ENCODE peak calls at places on chromosome 2, in five cellular contexts. G is MM.1S; P is stimulated activated CD4-positive, alpha-beta T cell treated with anti-CD3 and anti-CD28 coated beads, Interleukin-4, amount 100 ng/mL, for 24 hours; M is NCI-H2107; W is heart left ventricle. N is an unnamed sample.

GRCh38 chr2:221818569-221818968 is 246.5 kb upstream of the EPHA4 start:
- DNase-seq in G (no peak), M (no peak), W (no peak), P (no peak), N (no peak)

GRCh38 chr2:42367835-42368234 is 6.8 kb upstream of the COX7A2L start:
- DNase-seq in G (no peak), P (no peak), M (no peak), W (no peak), N (no peak)

GRCh38 chr2:46885376-46885775 is 30.2 kb downstream of the MCFD2 start:
- DNase-seq in P (no peak), W (no peak), M (no peak), G (no peak), N (no peak)

GRCh38 chr2:214005337-214005736 is 405.5 kb upstream of the VWC2L start:
- DNase-seq in P (no peak), W (no peak), G (no peak), M (no peak), N (peak)

GRCh38 chr2:11080253-11081115 is 74.8 kb upstream of the SLC66A3 start:
- DNase-seq in M (no peak), P (no peak), G (no peak), W (no peak), N (no peak)

GRCh38 chr2:231134910-231135650 is 10.2 kb upstream of the HTR2B start:
- DNase-seq in G (no peak), M (no peak), W (no peak), P (no peak), N (no peak)

GRCh38 chr2:172195836-172196376 is 93.2 kb upstream of the DLX2 start:
- DNase-seq in P (no peak), G (no peak), W (no peak), M (no peak), N (no peak)

GRCh38 chr2:159064446-159065301 is 96.2 kb downstream of the TANC1 start:
- DNase-seq in G (no peak), M (no peak), W (no peak), P (no peak), N (no peak)

GRCh38 chr2:239724851-239725550 is 300.1 kb downstream of the NDUFA10 start:
- DNase-seq in P (no peak), G (no peak), M (no peak), W (peak), N (no peak)

GRCh38 chr2:152504618-152505017 is 169.6 kb downstream of the FMNL2 start:
- DNase-seq in P (no peak), W (no peak), G (no peak), M (no peak), N (no peak)

GRCh38 chr2:101040761-101041160 is 38.7 kb downstream of the RPL31 start:
- DNase-seq in W (no peak), P (no peak), M (no peak), G (no peak), N (no peak)

GRCh38 chr2:20196053-20196880 is 28.7 kb downstream of the SDC1 start:
- DNase-seq in P (no peak), W (no peak), M (no peak), G (no peak), N (no peak)

GRCh38 chr2:241891315-241891987 is 21.9 kb downstream of the RTP5 start:
- DNase-seq in W (no peak), M (no peak), P (no peak), G (no peak), N (no peak)

GRCh38 chr2:202681688-202682205 is 47.0 kb downstream of the FAM117B start:
- DNase-seq in P (no peak), G (no peak), W (no peak), M (no peak), N (no peak)

GRCh38 chr2:44778221-44778654 is 163.3 kb upstream of the SIX3 start:
- DNase-seq in W (no peak), P (no peak), M (no peak), G (no peak), N (no peak)

GRCh38 chr2:42021490-42021889 is 26.3 kb upstream of the PKDCC start:
- DNase-seq in W (no peak), M (no peak), G (no peak), P (no peak), N (no peak)

GRCh38 chr2:33214436-33214835 is 262.0 kb upstream of the RASGRP3 start:
- DNase-seq in M (no peak), P (no peak), W (peak), G (no peak), N (no peak)

GRCh38 chr2:202721621-202722020 is 86.9 kb downstream of the FAM117B start:
- DNase-seq in P (no peak), M (no peak), W (no peak), G (no peak), N (no peak)

GRCh38 chr2:54871457-54872103 is 148.1 kb downstream of the EML6 start:
- DNase-seq in P (no peak), M (no peak), W (no peak), G (no peak), N (no peak)

GRCh38 chr2:190538201-190538600 is 3.7 kb upstream of the NEMP2 start:
- DNase-seq in P (no peak), W (no peak), M (no peak), G (no peak), N (no peak)